ENCODE peak calls at places on chromosome 11, in four cellular contexts. O, N, P and E are unnamed samples.

GRCh38 chr11:32892355-32893090 is at the start of gene QSER1:
- DNase-seq in O (peak), N (peak), P (peak), E (peak)

GRCh38 chr11:131744847-131745246 is 374.4 kb downstream of the NTM start:
- DNase-seq in O (no peak), N (no peak), P (no peak), E (no peak)

GRCh38 chr11:67409781-67410368 is 5.6 kb upstream of the CARNS1 start:
- DNase-seq in O (no peak), N (no peak), P (no peak), E (no peak)

GRCh38 chr11:93700830-93701229 is 39.3 kb downstream of the CEP295 start:
- DNase-seq in O (no peak), N (no peak), P (no peak), E (no peak)

GRCh38 chr11:77886401-77886800 is 65.5 kb downstream of the AAMDC start:
- DNase-seq in O (no peak), N (no peak), P (no peak), E (no peak)

GRCh38 chr11:62710001-62710345 is 2.5 kb downstream of the GNG3 start:
- DNase-seq in O (no peak), N (no peak), P (no peak), E (no peak)

GRCh38 chr11:127943763-127944162 is 643.6 kb downstream of the ETS1 start:
- DNase-seq in O (no peak), N (no peak), P (no peak), E (no peak)

GRCh38 chr11:78954261-78954660 is 379.6 kb upstream of the NARS2 start:
- DNase-seq in O (no peak), N (no peak), P (no peak), E (no peak)

GRCh38 chr11:61828629-61829407 is 718 bp downstream of the FADS2 start:
- DNase-seq in O (peak), N (peak), P (peak), E (peak)

GRCh38 chr11:22192642-22193347 is at the start of gene ANO5:
- DNase-seq in O (peak), N (peak), P (no peak), E (peak)

GRCh38 chr11:70780246-70780535 is 381.9 kb downstream of the CTTN start:
- DNase-seq in O (no peak), N (no peak), P (no peak), E (no peak)

GRCh38 chr11:111736191-111736590 is 30.0 kb downstream of the PPP2R1B start:
- DNase-seq in O (peak), N (no peak), P (no peak), E (no peak)

GRCh38 chr11:69485337-69486041 is 4.0 kb downstream of the LINC01488 start:
- DNase-seq in O (peak), N (no peak), P (no peak), E (no peak)

GRCh38 chr11:30585067-30585891 is 874 bp downstream of the MPPED2 start:
- DNase-seq in O (peak), N (peak), P (peak), E (no peak)

GRCh38 chr11:13929551-13929950 is 33.0 kb upstream of the SPON1 start:
- DNase-seq in O (no peak), N (no peak), P (no peak), E (no peak)

GRCh38 chr11:11667056-11667455 is 45.3 kb upstream of the GALNT18 start:
- DNase-seq in O (no peak), N (no peak), P (no peak), E (no peak)

GRCh38 chr11:103682318-103683184 is 353.9 kb upstream of the DDI1 start:
- DNase-seq in O (peak), N (peak), P (peak), E (peak)

GRCh38 chr11:126138636-126139540 is 72.6 kb downstream of the RPUSD4 start:
- DNase-seq in O (peak), N (no peak), P (no peak), E (no peak)

GRCh38 chr11:126461996-126462395 is 106.5 kb downstream of the ST3GAL4 start:
- DNase-seq in O (no peak), N (no peak), P (no peak), E (no peak)

GRCh38 chr11:70191495-70192140 is 11.5 kb upstream of the FADD start:
- DNase-seq in O (peak), N (peak), P (peak), E (peak)

GRCh38 chr11:71458146-71459070 is 5.4 kb downstream of the NADSYN1 start:
- DNase-seq in O (no peak), N (no peak), P (no peak), E (no peak)

GRCh38 chr11:65920035-65920802 is 993 bp downstream of the DRAP1 start:
- DNase-seq in O (no peak), N (no peak), P (no peak), E (peak)

GRCh38 chr11:100151944-100152343 is 535.1 kb upstream of the ARHGAP42 start:
- DNase-seq in O (no peak), N (no peak), P (no peak), E (no peak)

GRCh38 chr11:95149659-95150294 is 60.1 kb downstream of the ENDOD1 start:
- DNase-seq in O (peak), N (peak), P (no peak), E (no peak)

GRCh38 chr11:13339196-13340153 is 61.9 kb downstream of the BMAL1 start:
- DNase-seq in O (no peak), N (no peak), P (no peak), E (no peak)

GRCh38 chr11:95187730-95188129 is 43.3 kb downstream of the SESN3 start:
- DNase-seq in O (no peak), N (no peak), P (no peak), E (no peak)

GRCh38 chr11:15883349-15883961 is 472.9 kb downstream of the SOX6 start:
- DNase-seq in O (no peak), N (no peak), P (no peak), E (no peak)

GRCh38 chr11:56705784-56706396 is 7.0 kb downstream of the OR9G1 start:
- DNase-seq in O (no peak), N (no peak), P (no peak), E (no peak)

GRCh38 chr11:118778898-118779297 is 12.1 kb downstream of the DDX6 start:
- DNase-seq in O (no peak), N (no peak), P (no peak), E (no peak)